ENCODE peak calls at places on chromosomes 1 and 21, in seven cellular contexts. I is fibroblast of mammary gland, E is K562, A is A549, S is brain microvascular endothelial cell, Q is Panc1, R is heart left ventricle. Z is an unnamed sample.

GRCh38 chr1:36136535-36136934 is 11.5 kb upstream of the COL8A2 start:
- DNase-seq in I (peak), E (no peak), A (no peak), S (peak), Q (no peak), R (peak), Z (peak)

GRCh38 chr1:66840929-66841328 is 39.9 kb upstream of the INSL5 start:
- DNase-seq in I (no peak), E (no peak), A (no peak), S (no peak), Q (no peak), R (no peak), Z (no peak)

GRCh38 chr1:12477936-12478611 is 139.9 kb downstream of the DHRS3 start:
- DNase-seq in I (peak), E (peak), A (peak), S (peak), Q (peak), R (peak), Z (peak)

GRCh38 chr1:155555915-155556314 is 6.7 kb downstream of the ASH1L start:
- DNase-seq in I (no peak), E (no peak), A (no peak), S (no peak), Q (no peak), R (no peak), Z (no peak)

GRCh38 chr1:64231153-64231552 is 27.7 kb downstream of the UBE2U start:
- DNase-seq in I (peak), E (no peak), A (no peak), S (no peak), Q (no peak), R (no peak), Z (no peak)

GRCh38 chr21:43867936-43868335 is 2.9 kb downstream of the AGPAT3 start:
- DNase-seq in I (no peak), E (no peak), A (no peak), S (no peak), Q (no peak), R (peak), Z (no peak)

GRCh38 chr21:46191257-46191685 is 7.0 kb upstream of the SPATC1L start:
- DNase-seq in I (peak), E (peak), A (no peak), S (peak), Q (no peak), R (no peak), Z (peak)

GRCh38 chr1:12434174-12434573 is 183.8 kb downstream of the DHRS3 start:
- DNase-seq in I (peak), E (no peak), A (no peak), S (peak), Q (no peak), R (no peak), Z (peak)

GRCh38 chr1:54460346-54460745 is 54.2 kb upstream of the SSBP3 start:
- DNase-seq in I (no peak), E (no peak), A (no peak), S (no peak), Q (no peak), R (no peak), Z (no peak)

GRCh38 chr1:47402591-47402990 is 13.5 kb upstream of the FOXE3 start:
- DNase-seq in I (no peak), E (no peak), A (no peak), S (no peak), Q (no peak), R (no peak), Z (no peak)

GRCh38 chr21:15134711-15135110 is 69.9 kb upstream of the NRIP1 start:
- DNase-seq in I (no peak), E (no peak), A (no peak), S (no peak), Q (no peak), R (no peak), Z (no peak)

GRCh38 chr1:39839651-39840050 is 43.7 kb downstream of the TRIT1 start:
- DNase-seq in I (no peak), E (no peak), A (no peak), S (no peak), Q (no peak), R (no peak), Z (no peak)

GRCh38 chr1:22592919-22593790 is 29.9 kb downstream of the EPHA8 start:
- DNase-seq in I (no peak), E (no peak), A (no peak), S (no peak), Q (no peak), R (no peak), Z (no peak)

GRCh38 chr1:2228684-2229031 is 539 bp downstream of the SKI start:
- DNase-seq in I (no peak), E (no peak), A (no peak), S (no peak), Q (no peak), R (peak), Z (peak)

GRCh38 chr1:2228157-2228594 is at the start of gene SKI:
- DNase-seq in I (no peak), E (peak), A (no peak), S (no peak), Q (no peak), R (no peak), Z (no peak)

GRCh38 chr1:2227341-2228156 is 570 bp upstream of the SKI start:
- DNase-seq in I (peak), E (peak), A (peak), S (peak), Q (no peak), R (peak), Z (peak)

GRCh38 chr1:2229921-2230700 is 2.0 kb downstream of the SKI start:
- DNase-seq in I (peak), E (peak), A (no peak), S (no peak), Q (no peak), R (peak), Z (peak)

GRCh38 chr1:2229032-2229920 is 1.2 kb downstream of the SKI start:
- DNase-seq in I (peak), E (no peak), A (no peak), S (no peak), Q (no peak), R (peak), Z (peak)
- TF ChIP-seq CTCF in I (no peak), E (peak), A (no peak), S (no peak), Q (no peak), R (no peak), Z (peak)

GRCh38 chr1:196407358-196408041 is 200.7 kb downstream of the KCNT2 start:
- DNase-seq in I (no peak), E (no peak), A (no peak), S (peak), Q (no peak), R (no peak), Z (peak)

GRCh38 chr1:196405839-196406238 is 202.4 kb downstream of the KCNT2 start:
- DNase-seq in I (no peak), E (no peak), A (no peak), S (no peak), Q (no peak), R (no peak), Z (peak)

GRCh38 chr1:196400478-196401453 is 207.5 kb downstream of the KCNT2 start:
- DNase-seq in I (peak), E (no peak), A (no peak), S (peak), Q (no peak), R (peak), Z (peak)

GRCh38 chr1:196401454-196401838 is 206.8 kb downstream of the KCNT2 start:
- DNase-seq in I (no peak), E (no peak), A (no peak), S (no peak), Q (no peak), R (no peak), Z (no peak)

DNA sequence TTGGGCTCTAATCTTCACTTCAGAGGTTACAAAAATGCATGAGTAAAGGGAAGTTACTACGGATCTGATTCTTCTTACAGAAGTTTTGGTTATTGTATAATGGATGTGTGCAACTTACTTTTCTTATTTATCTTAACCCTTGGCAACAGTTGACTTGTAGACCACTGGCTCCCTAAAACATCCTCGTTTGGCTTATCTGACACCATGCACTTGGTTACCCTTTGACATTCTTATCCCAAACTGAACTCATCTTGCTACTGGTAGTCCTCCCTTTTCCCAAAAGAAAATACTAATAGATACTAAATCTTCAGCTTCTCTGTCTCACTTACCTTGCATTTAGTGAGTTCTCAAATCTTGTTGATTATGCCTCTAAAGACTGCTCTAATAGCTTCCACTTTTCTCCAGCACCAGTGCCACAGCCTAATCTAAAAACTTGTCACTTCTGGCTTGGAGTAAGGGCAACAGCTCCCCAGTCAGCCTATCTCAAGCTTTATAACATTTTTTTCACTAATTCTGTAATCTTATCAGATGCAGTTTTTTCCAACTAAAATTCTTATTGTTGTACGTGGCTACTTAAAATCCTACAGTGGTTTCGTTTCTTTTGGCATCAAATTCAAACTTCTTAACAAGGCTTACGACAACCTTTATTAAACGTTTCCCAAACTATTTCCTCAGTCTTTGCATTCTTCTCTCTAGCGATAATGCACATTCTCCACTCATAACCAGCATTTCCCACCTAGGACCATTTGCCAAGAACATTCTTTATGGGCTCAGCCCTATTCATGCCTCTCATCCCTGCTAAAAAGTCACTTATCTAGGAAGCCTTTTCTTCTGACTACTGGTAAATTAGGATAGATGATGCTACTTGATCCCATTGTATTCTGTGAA is 204.2 kb downstream of the KCNT2 start:
- DNase-seq in I (no peak), E (no peak), A (no peak), S (peak), Q (no peak), R (no peak), Z (peak)
- H3K4me3 ChIP-seq in I (no peak), E (no peak), A (no peak), S (no peak), Q (no peak), R (no peak), Z (peak)

GRCh38 chr1:211580303-211580687 is 1.3 kb upstream of the SLC30A1 start:
- DNase-seq in I (no peak), E (no peak), A (no peak), S (no peak), Q (no peak), R (no peak), Z (no peak)
- TF ChIP-seq CTCF in I (no peak), E (no peak), A (no peak), S (no peak), Q (no peak), R (no peak), Z (no peak)

GRCh38 chr1:26745191-26745590 is 42.6 kb upstream of the PIGV start:
- DNase-seq in I (peak), E (no peak), A (no peak), S (no peak), Q (no peak), R (no peak), Z (peak)

GRCh38 chr1:26747048-26747447 is 40.7 kb upstream of the PIGV start:
- DNase-seq in I (no peak), E (no peak), A (no peak), S (no peak), Q (no peak), R (no peak), Z (no peak)

GRCh38 chr1:26743426-26744059 is 44.2 kb upstream of the PIGV start:
- DNase-seq in I (no peak), E (no peak), A (no peak), S (no peak), Q (no peak), R (no peak), Z (no peak)

GRCh38 chr1:26740958-26741357 is 45.1 kb downstream of the ARID1A start:
- DNase-seq in I (no peak), E (no peak), A (no peak), S (no peak), Q (no peak), R (no peak), Z (no peak)

DNA sequence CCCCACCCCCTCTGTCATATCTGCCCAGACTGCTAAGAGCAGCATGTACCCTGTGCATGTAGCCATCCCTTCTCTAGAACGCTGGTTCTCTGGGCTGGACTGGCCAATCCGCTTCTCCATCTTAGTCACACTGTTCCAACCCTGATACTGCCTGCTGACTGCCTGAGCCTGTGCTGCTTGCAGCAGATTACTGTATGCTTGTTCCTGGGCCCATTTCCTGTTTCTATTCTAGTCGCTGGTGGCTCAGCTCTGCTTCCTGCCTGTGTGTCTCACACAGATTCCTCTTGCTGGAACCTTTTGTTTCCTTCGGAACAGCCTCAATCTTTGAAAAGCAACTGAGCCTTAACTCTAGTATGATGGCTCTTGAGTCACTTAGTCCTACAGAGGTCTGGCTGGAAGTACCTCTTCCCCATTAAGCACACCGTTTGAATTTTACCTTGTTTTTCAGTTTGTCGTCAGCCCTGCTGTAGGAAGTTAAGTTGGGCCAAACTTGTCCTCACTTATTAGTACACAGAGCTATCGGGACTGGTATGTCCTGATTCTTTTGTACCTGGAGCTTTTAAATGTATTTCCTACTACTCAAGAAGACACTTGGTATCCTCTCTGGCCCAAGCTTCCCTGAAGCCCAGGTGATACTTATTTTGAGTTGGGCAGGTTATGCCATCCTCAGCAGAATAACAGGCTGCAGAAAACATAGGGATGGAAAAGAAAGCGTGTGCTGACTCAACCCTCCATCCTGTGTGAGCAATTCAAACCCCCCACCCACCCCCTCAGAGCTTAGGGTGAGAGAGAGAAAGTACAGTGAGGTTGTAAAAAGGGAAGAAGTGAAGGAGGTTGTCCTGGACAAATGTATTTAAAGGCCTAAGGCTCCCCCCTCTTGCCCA is 43.4 kb upstream of the PIGV start:
- DNase-seq in I (peak), E (peak), A (no peak), S (peak), Q (peak), R (peak), Z (peak)
- H3K4me3 ChIP-seq in I (no peak), E (no peak), A (no peak), S (peak), Q (no peak), R (no peak), Z (no peak)

GRCh38 chr1:156908541-156908940 is 11.9 kb upstream of the LRRC71 start:
- DNase-seq in I (no peak), E (no peak), A (no peak), S (no peak), Q (no peak), R (no peak), Z (no peak)

GRCh38 chr1:156909671-156910070 is 10.8 kb upstream of the LRRC71 start:
- DNase-seq in I (no peak), E (no peak), A (no peak), S (no peak), Q (no peak), R (no peak), Z (no peak)

GRCh38 chr1:156908955-156909354 is 11.5 kb upstream of the LRRC71 start:
- DNase-seq in I (no peak), E (no peak), A (no peak), S (no peak), Q (no peak), R (no peak), Z (no peak)

GRCh38 chr1:156911587-156912298 is 8.7 kb upstream of the LRRC71 start:
- DNase-seq in I (peak), E (no peak), A (no peak), S (no peak), Q (no peak), R (no peak), Z (no peak)

GRCh38 chr1:156910309-156910782 is 10.1 kb upstream of the LRRC71 start:
- DNase-seq in I (no peak), E (peak), A (peak), S (no peak), Q (no peak), R (no peak), Z (peak)
- TF ChIP-seq CTCF in I (peak), E (peak), A (peak), S (peak), Q (peak), R (peak), Z (peak)

Z was measured in choroid plexus epithelial cell.